ENCODE peak calls at places on chromosomes 3 and 15, in seven cellular contexts. U is body of pancreas, X is keratinocyte, W is A549, Y is RWPE2, N is left ventricle myocardium inferior, I is uterus. Z is an unnamed sample.

GRCh38 chr3:126434931-126435411 is 40.3 kb downstream of the CFAP100 start:
- DNase-seq in U (no peak), X (no peak), W (no peak), Y (peak), N (no peak), I (no peak), Z (no peak)

GRCh38 chr3:37701729-37702128 is 160.0 kb upstream of the CTDSPL start:
- DNase-seq in U (no peak), X (no peak), W (no peak), Y (no peak), N (no peak), I (no peak), Z (no peak)

GRCh38 chr15:74036271-74037170 is 42.0 kb downstream of the PML start:
- DNase-seq in U (no peak), X (no peak), W (peak), Y (no peak), N (peak), I (peak), Z (no peak)

GRCh38 chr3:2793987-2794386 is 316.2 kb downstream of the IL5RA start:
- DNase-seq in U (no peak), X (no peak), W (no peak), Y (no peak), N (no peak), I (no peak), Z (no peak)

GRCh38 chr3:122668930-122669730 is 11.5 kb upstream of the PARP14 start:
- DNase-seq in U (no peak), X (no peak), W (peak), Y (no peak), N (no peak), I (no peak), Z (peak)

GRCh38 chr15:88769161-88769971 is 33.9 kb upstream of the ACAN start:
- DNase-seq in U (no peak), X (no peak), W (no peak), Y (no peak), N (no peak), I (no peak), Z (no peak)

GRCh38 chr15:22978691-22979068 is 1.5 kb downstream of the CYFIP1 start:
- DNase-seq in U (no peak), X (no peak), W (peak), Y (peak), N (no peak), I (no peak), Z (no peak)

GRCh38 chr15:63945838-63946298 is 100.4 kb downstream of the DAPK2 start:
- DNase-seq in U (peak), X (peak), W (no peak), Y (peak), N (no peak), I (no peak), Z (no peak)

GRCh38 chr15:85445361-85445760 is 65.0 kb downstream of the AKAP13 start:
- DNase-seq in U (no peak), X (no peak), W (no peak), Y (no peak), N (no peak), I (no peak), Z (no peak)

GRCh38 chr15:60865507-60865906 is 363.6 kb downstream of the RORA start:
- DNase-seq in U (no peak), X (peak), W (no peak), Y (no peak), N (no peak), I (no peak), Z (no peak)

GRCh38 chr3:160003520-160004128 is 15.0 kb downstream of the IL12A start:
- DNase-seq in U (peak), X (no peak), W (peak), Y (no peak), N (peak), I (no peak), Z (no peak)

GRCh38 chr3:11600501-11601282 is 43.0 kb downstream of the VGLL4 start:
- DNase-seq in U (peak), X (peak), W (peak), Y (peak), N (peak), I (peak), Z (peak)

GRCh38 chr3:111737056-111737711 is 121.9 kb upstream of the PHLDB2 start:
- DNase-seq in U (peak), X (no peak), W (no peak), Y (no peak), N (peak), I (peak), Z (no peak)

GRCh38 chr15:96948981-96949380 is 618.5 kb downstream of the NR2F2 start:
- DNase-seq in U (no peak), X (no peak), W (no peak), Y (no peak), N (no peak), I (no peak), Z (no peak)

GRCh38 chr3:184176377-184177330 is 2.0 kb downstream of the AP2M1 start:
- DNase-seq in U (peak), X (no peak), W (peak), Y (peak), N (peak), I (peak), Z (peak)

GRCh38 chr3:120602682-120603081 is 6.5 kb downstream of the NDUFB4 start:
- DNase-seq in U (no peak), X (no peak), W (no peak), Y (no peak), N (no peak), I (no peak), Z (no peak)

GRCh38 chr3:124346487-124346886 is 354.6 kb upstream of the ROPN1 start:
- DNase-seq in U (no peak), X (no peak), W (no peak), Y (no peak), N (no peak), I (no peak), Z (peak)

GRCh38 chr3:57060089-57060829 is at the start of gene SPATA12:
- DNase-seq in U (peak), X (peak), W (peak), Y (peak), N (peak), I (peak), Z (peak)

GRCh38 chr3:66115858-66116654 is 77.3 kb upstream of the MAGI1 start:
- DNase-seq in U (peak), X (peak), W (peak), Y (peak), N (peak), I (peak), Z (peak)

GRCh38 chr15:75815811-75816719 is 27.2 kb upstream of the UBE2Q2 start:
- DNase-seq in U (no peak), X (no peak), W (no peak), Y (no peak), N (no peak), I (no peak), Z (no peak)

GRCh38 chr3:190496859-190497258 is 17.0 kb upstream of the IL1RAP start:
- DNase-seq in U (no peak), X (no peak), W (no peak), Y (no peak), N (no peak), I (no peak), Z (no peak)

GRCh38 chr3:11379238-11379823 is 107.1 kb downstream of the ATG7 start:
- DNase-seq in U (no peak), X (no peak), W (peak), Y (no peak), N (no peak), I (no peak), Z (no peak)

GRCh38 chr15:55279746-55280351 is 9.8 kb downstream of the RAB27A start:
- DNase-seq in U (peak), X (peak), W (peak), Y (no peak), N (no peak), I (peak), Z (peak)

GRCh38 chr15:66566963-66567531 is 1.2 kb upstream of the LCTL start:
- DNase-seq in U (peak), X (no peak), W (peak), Y (no peak), N (peak), I (peak), Z (no peak)

GRCh38 chr3:156290917-156291268 is 170.5 kb downstream of the KCNAB1 start:
- DNase-seq in U (no peak), X (no peak), W (no peak), Y (no peak), N (no peak), I (no peak), Z (no peak)

GRCh38 chr3:156297582-156297981 is 177.2 kb downstream of the KCNAB1 start:
- DNase-seq in U (no peak), X (no peak), W (no peak), Y (no peak), N (no peak), I (no peak), Z (no peak)

GRCh38 chr3:156291269-156292123 is 171.1 kb downstream of the KCNAB1 start:
- DNase-seq in U (no peak), X (no peak), W (no peak), Y (no peak), N (peak), I (no peak), Z (no peak)

GRCh38 chr3:156298014-156298413 is 177.6 kb downstream of the KCNAB1 start:
- DNase-seq in U (no peak), X (no peak), W (no peak), Y (no peak), N (no peak), I (no peak), Z (no peak)

GRCh38 chr3:156293566-156293965 is 173.2 kb downstream of the KCNAB1 start:
- DNase-seq in U (no peak), X (no peak), W (no peak), Y (no peak), N (no peak), I (no peak), Z (no peak)
- H3K4me3 ChIP-seq in U (no peak), X (no peak), W (no peak), Y (no peak), N (no peak), I (no peak), Z (no peak)

DNA sequence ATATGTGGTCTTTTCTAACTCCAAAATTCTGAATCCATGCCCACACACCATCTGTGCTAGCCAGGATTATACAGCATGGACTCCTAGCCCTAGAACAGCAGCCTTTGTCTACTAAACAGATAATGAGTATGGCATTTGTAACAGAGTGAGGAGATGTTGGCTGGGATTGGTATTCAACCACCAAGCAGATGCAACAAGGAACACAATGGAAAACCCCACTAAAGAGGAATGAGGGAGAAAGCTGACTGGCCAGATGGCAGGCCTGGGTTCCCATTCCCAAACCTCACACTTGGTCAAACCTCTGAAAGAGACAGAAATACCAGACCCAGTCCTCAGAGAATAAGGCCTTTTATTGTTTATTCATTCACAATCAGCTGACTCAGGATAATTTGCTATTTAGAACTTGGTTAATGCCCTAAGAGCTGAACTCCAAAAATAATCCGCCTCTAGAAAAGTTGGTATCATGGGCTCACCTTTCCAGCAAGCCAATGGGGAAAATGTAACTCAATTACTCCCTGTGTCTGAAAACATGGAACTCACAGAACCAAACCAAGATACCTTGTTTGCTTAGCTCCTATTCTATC is 145.6 kb downstream of the LRRC3B start:
- DNase-seq in U (no peak), X (no peak), W (no peak), Y (no peak), N (no peak), I (no peak), Z (no peak)
- TF ChIP-seq CTCF in U (no peak), X (no peak), W (no peak), Y (no peak), N (no peak), I (no peak), Z (no peak)

DNA sequence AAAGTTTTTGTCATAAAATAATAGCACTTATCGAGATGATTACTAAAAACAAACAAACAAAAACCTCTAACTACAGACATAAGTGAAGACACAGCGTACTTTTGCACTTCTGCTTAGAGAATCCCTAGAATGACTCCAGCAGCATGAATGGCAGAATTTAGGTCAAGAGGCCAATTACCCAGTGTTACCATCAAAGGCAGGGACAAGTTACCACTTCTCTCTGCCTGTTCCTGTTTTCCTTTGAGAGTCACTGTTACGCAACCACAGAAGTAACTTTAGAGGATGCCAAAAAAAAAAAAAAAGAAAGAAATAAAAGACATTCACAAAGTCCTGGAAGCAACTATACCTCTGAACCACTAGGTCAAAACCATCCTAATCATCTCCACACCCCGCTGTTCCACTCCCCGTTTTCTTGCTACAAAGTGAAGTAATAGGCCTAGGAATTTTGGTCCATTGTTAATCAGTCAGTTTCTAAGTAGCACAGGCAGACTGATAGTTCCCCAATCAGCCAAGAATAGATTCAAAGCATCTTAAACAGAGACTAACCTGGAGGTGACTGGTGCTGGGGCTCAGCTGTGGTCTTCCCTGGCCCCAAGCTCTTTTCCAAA is 41.9 kb downstream of the FMN1 start:
- DNase-seq in U (no peak), X (no peak), W (no peak), Y (no peak), N (no peak), I (no peak), Z (peak)
- H3K4me3 ChIP-seq in U (no peak), X (no peak), W (no peak), Y (no peak), N (peak), I (no peak), Z (no peak)

GRCh38 chr3:16359331-16359730 is 94.3 kb downstream of the OXNAD1 start:
- DNase-seq in U (no peak), X (no peak), W (no peak), Y (no peak), N (no peak), I (no peak), Z (no peak)

GRCh38 chr3:16357698-16358097 is 92.7 kb downstream of the OXNAD1 start:
- DNase-seq in U (no peak), X (no peak), W (no peak), Y (no peak), N (no peak), I (no peak), Z (no peak)

GRCh38 chr3:16355864-16356263 is 90.9 kb downstream of the OXNAD1 start:
- DNase-seq in U (no peak), X (no peak), W (no peak), Y (no peak), N (no peak), I (no peak), Z (no peak)

GRCh38 chr3:16354291-16354690 is 89.3 kb downstream of the OXNAD1 start:
- DNase-seq in U (no peak), X (no peak), W (no peak), Y (no peak), N (no peak), I (no peak), Z (no peak)

GRCh38 chr3:16357191-16357590 is 92.2 kb downstream of the OXNAD1 start:
- DNase-seq in U (no peak), X (no peak), W (no peak), Y (no peak), N (no peak), I (no peak), Z (no peak)
- TF ChIP-seq CTCF in U (no peak), X (no peak), W (no peak), Y (no peak), N (no peak), I (no peak), Z (no peak)

GRCh38 chr15:26641144-26641543 is 131.7 kb downstream of the GABRB3 start:
- DNase-seq in U (no peak), X (no peak), W (no peak), Y (no peak), N (no peak), I (no peak), Z (no peak)
- H3K4me3 ChIP-seq in U (no peak), X (no peak), W (no peak), Y (no peak), N (no peak), I (no peak), Z (no peak)

GRCh38 chr15:37135225-37135624 is 34.9 kb upstream of the MEIS2 start:
- DNase-seq in U (no peak), X (no peak), W (no peak), Y (no peak), N (no peak), I (no peak), Z (no peak)
- TF ChIP-seq CTCF in U (no peak), X (peak), W (no peak), Y (peak), N (peak), I (no peak), Z (peak)

DNA sequence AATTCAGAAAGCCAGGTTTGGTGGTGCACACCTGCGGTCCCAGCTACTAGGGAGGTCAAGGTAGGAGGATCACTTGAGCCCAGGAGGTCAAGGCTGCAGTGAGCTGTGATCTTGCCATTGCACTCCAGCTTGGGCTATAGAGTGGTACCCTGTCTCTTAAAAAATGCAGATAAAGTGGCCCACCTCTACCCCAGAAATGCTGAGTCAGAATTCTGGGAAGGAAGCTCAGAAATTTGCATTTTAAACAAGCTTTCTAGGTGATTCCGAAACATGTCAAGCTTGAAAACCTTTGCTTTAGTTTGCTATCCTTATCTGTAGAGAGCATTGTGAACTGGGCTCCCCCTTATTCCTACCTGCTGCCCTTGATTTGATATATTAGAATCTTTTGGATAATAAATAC is 7.7 kb downstream of the MED12L start:
- DNase-seq in U (no peak), X (no peak), W (no peak), Y (no peak), N (no peak), I (no peak), Z (no peak)
- H3K4me3 ChIP-seq in U (no peak), X (no peak), W (no peak), Y (no peak), N (no peak), I (no peak), Z (no peak)

DNA sequence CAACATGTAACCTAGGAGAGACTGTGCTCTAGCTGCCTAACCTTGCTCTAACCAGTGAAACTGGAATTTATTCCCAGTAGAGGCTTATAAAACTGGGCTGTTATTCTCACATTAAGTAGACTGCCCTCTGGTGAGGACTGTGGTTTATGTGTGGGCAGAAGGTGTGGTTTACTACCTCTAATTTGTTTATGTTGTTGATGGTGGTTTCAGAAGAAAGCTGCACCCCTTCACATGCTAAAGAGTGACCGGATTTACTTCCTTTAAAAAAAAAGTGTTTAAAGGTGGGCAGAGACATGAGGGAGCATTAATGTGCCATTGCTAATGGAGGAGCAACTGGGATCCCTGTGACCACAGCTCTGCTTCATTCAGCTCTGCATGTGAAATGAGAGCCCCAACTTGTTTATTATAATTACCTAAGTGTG is 273.2 kb downstream of the MECOM start:
- DNase-seq in U (no peak), X (no peak), W (no peak), Y (no peak), N (no peak), I (no peak), Z (peak)
- TF ChIP-seq CTCF in U (peak), X (peak), W (no peak), Y (peak), N (no peak), I (no peak), Z (peak)

GRCh38 chr3:161508852-161509477 is 12.4 kb downstream of the OTOL1 start:
- DNase-seq in U (no peak), X (no peak), W (peak), Y (no peak), N (no peak), I (no peak), Z (no peak)
- H3K4me3 ChIP-seq in U (no peak), X (no peak), W (no peak), Y (no peak), N (no peak), I (no peak), Z (no peak)